ENCODE peak calls at places on chromosomes 5 and 9, in six cellular contexts. E is stomach, H is tibial nerve, N is A549, P is ovary, Y is K562. I is an unnamed sample.

GRCh38 chr9:123772967-123773366 is 157.0 kb downstream of the DENND1A start:
- DNase-seq in E (no peak), H (no peak), N (no peak), P (no peak), Y (no peak), I (no peak)

GRCh38 chr9:110545705-110546104 is 33.8 kb downstream of the SVEP1 start:
- DNase-seq in E (no peak), H (no peak), N (no peak), P (no peak), Y (no peak), I (no peak)

GRCh38 chr9:95078934-95079333 is 238.6 kb downstream of the FANCC start:
- DNase-seq in E (peak; percentile 76), H (no peak), N (no peak), P (peak; percentile 6), Y (no peak), I (peak; percentile 76)

GRCh38 chr5:172854451-172854871 is 20.4 kb downstream of the ERGIC1 start:
- DNase-seq in E (peak; percentile 85), H (peak; percentile 67), N (no peak), P (peak; percentile 73), Y (no peak), I (peak; percentile 84)

GRCh38 chr9:83410701-83411100 is 127.5 kb downstream of the FRMD3 start:
- DNase-seq in E (no peak), H (no peak), N (no peak), P (no peak), Y (no peak), I (no peak)

GRCh38 chr9:113756476-113757198 is 119.5 kb upstream of the ZNF618 start:
- DNase-seq in E (no peak), H (no peak), N (no peak), P (no peak), Y (no peak), I (no peak)

GRCh38 chr9:14238044-14238443 is 75.9 kb downstream of the NFIB start:
- DNase-seq in E (no peak), H (no peak), N (peak; percentile 81), P (no peak), Y (no peak), I (no peak)

GRCh38 chr5:130335116-130335515 is 430.9 kb downstream of the CHSY3 start:
- DNase-seq in E (no peak), H (no peak), N (no peak), P (no peak), Y (no peak), I (no peak)

GRCh38 chr9:126474786-126475485 is 138.8 kb upstream of the LMX1B start:
- DNase-seq in E (no peak), H (no peak), N (peak; percentile 72), P (no peak), Y (no peak), I (no peak)

GRCh38 chr5:143770430-143770829 is 41.5 kb upstream of the HMHB1 start:
- DNase-seq in E (no peak), H (no peak), N (no peak), P (no peak), Y (no peak), I (no peak)

GRCh38 chr9:98362624-98363023 is 107.2 kb upstream of the TBC1D2 start:
- DNase-seq in E (no peak), H (no peak), N (no peak), P (no peak), Y (no peak), I (no peak)

GRCh38 chr5:113213551-113213971 is 221.2 kb downstream of the TSSK1B start:
- DNase-seq in E (no peak), H (no peak), N (no peak), P (no peak), Y (no peak), I (no peak)

GRCh38 chr5:72427488-72428437 is 79.4 kb downstream of the ZNF366 start:
- DNase-seq in E (no peak), H (no peak), N (no peak), P (no peak), Y (no peak), I (no peak)

GRCh38 chr9:5650356-5651105 is 21.6 kb downstream of the RIC1 start:
- DNase-seq in E (no peak), H (no peak), N (no peak), P (no peak), Y (no peak), I (no peak)

GRCh38 chr9:69180670-69181069 is 6.6 kb downstream of the TJP2 start:
- DNase-seq in E (peak; percentile 54), H (no peak), N (peak; percentile 86), P (no peak), Y (peak; percentile 85), I (no peak)

GRCh38 chr9:125405938-125406811 is 144.5 kb downstream of the GAPVD1 start:
- DNase-seq in E (no peak), H (no peak), N (no peak), P (no peak), Y (peak; percentile 75), I (no peak)

GRCh38 chr5:27191786-27192505 is 153.6 kb upstream of the CDH9 start:
- DNase-seq in E (no peak), H (no peak), N (no peak), P (no peak), Y (no peak), I (no peak)

GRCh38 chr5:9197881-9198260 is 348.0 kb downstream of the SEMA5A start:
- DNase-seq in E (no peak), H (no peak), N (no peak), P (no peak), Y (no peak), I (no peak)

GRCh38 chr9:123343428-123344272 is 12.3 kb upstream of the CRB2 start:
- DNase-seq in E (no peak), H (no peak), N (no peak), P (no peak), Y (peak; percentile 71), I (no peak)

GRCh38 chr5:4053111-4053510 is 457.5 kb downstream of the IRX1 start:
- DNase-seq in E (no peak), H (no peak), N (no peak), P (no peak), Y (no peak), I (no peak)

GRCh38 chr9:31302620-31303418 is 1081.6 kb upstream of the ACO1 start:
- DNase-seq in E (no peak), H (no peak), N (no peak), P (no peak), Y (no peak), I (no peak)

DNA sequence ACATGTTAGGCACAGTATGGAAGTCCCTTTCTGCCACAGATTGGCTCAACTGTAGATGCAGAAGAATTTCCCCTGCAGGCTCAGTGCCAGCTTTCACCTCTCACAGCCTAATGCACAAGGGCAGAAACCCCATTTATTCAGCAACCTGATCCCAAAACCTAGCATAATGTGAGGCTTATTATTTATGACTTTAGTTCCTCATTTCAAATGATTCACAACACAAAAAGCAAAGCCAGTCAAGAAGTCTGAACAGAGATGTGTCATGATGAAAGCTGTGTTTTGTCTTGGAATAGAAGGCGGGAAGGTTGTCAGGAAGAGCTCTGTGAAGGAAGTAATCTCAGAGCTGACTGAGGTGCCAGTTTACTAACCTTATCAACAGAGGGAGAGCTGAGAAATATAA is 369.7 kb downstream of the LRRC70 start:
- DNase-seq in E (no peak), H (no peak), N (no peak), P (no peak), Y (no peak), I (no peak)
- TF ChIP-seq EP300 in E (no peak), H (no peak), N (no peak), P (no peak), Y (no peak), I (no peak)

GRCh38 chr5:50958852-50959457 is 292.5 kb downstream of the PARP8 start:
- DNase-seq in E (no peak), H (no peak), N (peak; percentile 35), P (no peak), Y (peak; percentile 18), I (no peak)

GRCh38 chr5:50965621-50966362 is 299.4 kb downstream of the PARP8 start:
- DNase-seq in E (no peak), H (no peak), N (no peak), P (no peak), Y (no peak), I (no peak)

GRCh38 chr5:50966986-50967385 is 300.5 kb downstream of the PARP8 start:
- DNase-seq in E (no peak), H (no peak), N (no peak), P (no peak), Y (no peak), I (no peak)

GRCh38 chr5:50963647-50964584 is 297.5 kb downstream of the PARP8 start:
- DNase-seq in E (no peak), H (no peak), N (no peak), P (no peak), Y (no peak), I (peak; percentile 52)

DNA sequence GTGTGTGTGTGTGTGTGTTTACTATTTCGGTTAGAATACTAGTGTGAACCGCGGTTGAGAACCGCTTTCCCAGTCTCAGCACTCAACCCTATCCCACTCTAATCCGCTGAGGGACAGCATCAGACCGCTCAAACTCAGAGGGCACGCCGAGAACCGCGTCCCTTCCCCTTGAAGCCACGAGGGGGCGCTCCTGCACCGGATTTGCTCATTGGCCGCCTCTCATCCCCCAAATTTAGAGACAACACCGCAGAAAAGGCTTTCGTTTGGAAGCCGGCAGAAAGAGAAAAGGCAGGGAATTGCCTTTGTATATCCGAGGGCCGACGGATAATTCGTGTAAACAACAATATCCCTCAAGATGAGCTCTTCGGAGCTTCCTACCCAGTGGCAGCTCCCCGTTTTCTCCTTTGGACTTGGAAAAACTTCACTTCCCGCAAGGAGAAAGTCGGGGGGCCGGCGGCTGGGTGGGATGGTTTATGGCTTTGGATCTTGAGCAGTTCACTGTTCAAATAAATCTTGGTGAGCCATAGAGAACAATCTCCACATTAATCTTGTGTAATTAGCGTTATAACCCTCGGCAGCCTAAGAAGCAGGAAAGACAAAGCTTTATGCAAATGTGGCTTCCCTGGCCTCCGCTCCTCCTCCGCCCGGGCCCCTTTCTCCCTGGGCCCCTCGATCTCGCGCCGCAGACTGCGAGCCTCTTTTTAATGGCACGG is 296.7 kb downstream of the PARP8 start:
- DNase-seq in E (peak; percentile 88), H (peak; percentile 47), N (peak; percentile 55), P (peak; percentile 49), Y (peak; percentile 88), I (peak; percentile 63)
- TF ChIP-seq EP300 in E (no peak), H (no peak), N (no peak), P (no peak), Y (no peak), I (no peak)

GRCh38 chr9:87714819-87715218 is 11.1 kb upstream of the CTSL start:
- DNase-seq in E (peak; percentile 68), H (no peak), N (peak; percentile 78), P (peak; percentile 78), Y (peak; percentile 16), I (peak; percentile 66)
- TF ChIP-seq EP300 in E (no peak), H (peak; percentile 53), N (peak; percentile 46), P (peak; percentile 34), Y (peak; percentile 90), I (no peak)

GRCh38 chr9:36592801-36593583 is 20.3 kb downstream of the MELK start:
- DNase-seq in E (no peak), H (no peak), N (no peak), P (no peak), Y (no peak), I (no peak)
- TF ChIP-seq EP300 in E (no peak), H (no peak), N (no peak), P (no peak), Y (no peak), I (no peak)